ENCODE peak calls at places on chromosomes 4 and X, in ten cellular contexts. C is Calu3, A is GM13977, D is choroid plexus epithelial cell, Q is AG09309, Z is ovary, R is mesothelial cell of epicardium, J is WERI-Rb-1, N is A549, P is lower leg skin. M is an unnamed sample.

GRCh38 chr4:46274717-46275116 is 115.2 kb downstream of the GABRA2 start:
- DNase-seq in C (no peak), A (no peak), D (peak; percentile 12), Q (no peak), Z (no peak), R (no peak), J (no peak), N (no peak), P (no peak), M (no peak)

GRCh38 chr4:19327364-19327763 is 924.3 kb upstream of the SLIT2 start:
- DNase-seq in C (no peak), A (no peak), D (peak; percentile 56), Q (peak; percentile 18), Z (no peak), R (no peak), J (no peak), N (no peak), P (no peak), M (no peak)

GRCh38 chrX:134949271-134949670 is 41.5 kb upstream of the SMIM10 start:
- DNase-seq in C (peak; percentile 2), A (no peak), D (peak; percentile 46), Q (no peak), Z (no peak), R (no peak), J (no peak), N (peak; percentile 67), P (no peak), M (no peak)

GRCh38 chr4:182923376-182923775 is 6.2 kb upstream of the DCTD start:
- DNase-seq in C (no peak), A (no peak), D (peak; percentile 29), Q (no peak), Z (no peak), R (no peak), J (no peak), N (no peak), P (no peak), M (no peak)

GRCh38 chrX:102739642-102740041 is 19.1 kb downstream of the GPRASP3 start:
- DNase-seq in C (no peak), A (no peak), D (peak; percentile 57), Q (no peak), Z (no peak), R (peak; percentile 41), J (no peak), N (no peak), P (no peak), M (no peak)

GRCh38 chr4:117010695-117011094 is 74.7 kb downstream of the TRAM1L1 start:
- DNase-seq in C (no peak), A (no peak), D (no peak), Q (no peak), Z (no peak), R (no peak), J (no peak), N (no peak), P (no peak), M (no peak)

GRCh38 chr4:2820216-2820982 is 23.2 kb upstream of the ADD1 start:
- DNase-seq in C (no peak), A (no peak), D (no peak), Q (no peak), Z (no peak), R (no peak), J (no peak), N (no peak), P (no peak), M (no peak)

GRCh38 chr4:36255575-36255974 is 11.3 kb upstream of the ARAP2 start:
- DNase-seq in C (no peak), A (peak; percentile 32), D (no peak), Q (no peak), Z (no peak), R (no peak), J (no peak), N (no peak), P (no peak), M (no peak)

GRCh38 chr4:165440415-165440882 is 61.6 kb downstream of the CPE start:
- DNase-seq in C (peak; percentile 10), A (no peak), D (peak; percentile 82), Q (no peak), Z (no peak), R (no peak), J (no peak), N (peak; percentile 4), P (no peak), M (no peak)

GRCh38 chrX:11137543-11138139 is 26.5 kb downstream of the HCCS start:
- DNase-seq in C (peak; percentile 4), A (peak; percentile 59), D (peak; percentile 60), Q (peak; percentile 45), Z (no peak), R (no peak), J (no peak), N (peak; percentile 23), P (no peak), M (no peak)

GRCh38 chrX:139106111-139106510 is 394.6 kb upstream of the FGF13 start:
- DNase-seq in C (no peak), A (no peak), D (no peak), Q (no peak), Z (no peak), R (no peak), J (no peak), N (no peak), P (no peak), M (no peak)

GRCh38 chrX:120365320-120365719 is 3.4 kb downstream of the ATP1B4 start:
- DNase-seq in C (peak; percentile 63), A (peak; percentile 11), D (peak; percentile 23), Q (no peak), Z (peak; percentile 31), R (peak; percentile 40), J (peak; percentile 56), N (peak; percentile 10), P (no peak), M (no peak)

GRCh38 chrX:53261573-53261972 is 19.8 kb downstream of the IQSEC2 start:
- DNase-seq in C (no peak), A (no peak), D (no peak), Q (no peak), Z (no peak), R (no peak), J (no peak), N (no peak), P (no peak), M (no peak)

GRCh38 chrX:63514575-63514967 is 163.4 kb upstream of the SPIN4 start:
- DNase-seq in C (no peak), A (no peak), D (peak; percentile 5), Q (no peak), Z (no peak), R (no peak), J (no peak), N (no peak), P (no peak), M (no peak)

GRCh38 chrX:136306182-136306581 is 5.4 kb downstream of the ADGRG4 start:
- DNase-seq in C (no peak), A (no peak), D (no peak), Q (no peak), Z (no peak), R (no peak), J (no peak), N (no peak), P (no peak), M (no peak)

GRCh38 chrX:125651426-125651825 is 331.8 kb downstream of the TEX13C start:
- DNase-seq in C (no peak), A (no peak), D (no peak), Q (no peak), Z (no peak), R (no peak), J (no peak), N (no peak), P (no peak), M (no peak)

DNA sequence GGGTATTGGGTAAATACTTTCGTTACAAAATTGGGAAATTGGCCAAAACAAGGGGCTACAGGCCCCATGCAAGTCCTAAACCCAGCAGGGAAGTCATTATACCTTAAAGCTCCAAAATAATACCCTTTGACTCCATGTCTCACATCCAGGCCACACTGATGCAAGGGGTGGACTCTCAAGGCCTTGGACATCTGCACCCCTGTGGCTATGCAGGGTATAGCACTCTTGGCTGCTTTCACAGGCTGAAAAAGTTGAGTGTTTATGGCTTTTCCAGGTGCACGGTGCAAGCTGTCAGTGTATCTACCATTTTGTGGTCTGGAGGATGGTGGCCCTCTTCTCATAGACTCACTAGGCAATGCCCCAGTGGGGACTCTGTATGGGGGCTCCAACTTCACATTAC is 326.5 kb downstream of the TEX13C start:
- DNase-seq in C (no peak), A (no peak), D (no peak), Q (no peak), Z (no peak), R (no peak), J (peak; percentile 13), N (peak; percentile 6), P (no peak), M (no peak)
- TF ChIP-seq CTCF in C (no peak), A (peak; percentile 43), D (no peak), Q (no peak), Z (no peak), R (peak; percentile 26), J (peak; percentile 55), N (no peak), P (no peak), M (peak; percentile 53)

GRCh38 chr4:38570647-38571326 is 93.2 kb upstream of the KLF3 start:
- DNase-seq in C (no peak), A (no peak), D (no peak), Q (no peak), Z (no peak), R (no peak), J (no peak), N (no peak), P (no peak), M (no peak)
- TF ChIP-seq CTCF in C (no peak), A (no peak), D (no peak), Q (no peak), Z (no peak), R (no peak), J (no peak), N (no peak), P (no peak), M (no peak)

DNA sequence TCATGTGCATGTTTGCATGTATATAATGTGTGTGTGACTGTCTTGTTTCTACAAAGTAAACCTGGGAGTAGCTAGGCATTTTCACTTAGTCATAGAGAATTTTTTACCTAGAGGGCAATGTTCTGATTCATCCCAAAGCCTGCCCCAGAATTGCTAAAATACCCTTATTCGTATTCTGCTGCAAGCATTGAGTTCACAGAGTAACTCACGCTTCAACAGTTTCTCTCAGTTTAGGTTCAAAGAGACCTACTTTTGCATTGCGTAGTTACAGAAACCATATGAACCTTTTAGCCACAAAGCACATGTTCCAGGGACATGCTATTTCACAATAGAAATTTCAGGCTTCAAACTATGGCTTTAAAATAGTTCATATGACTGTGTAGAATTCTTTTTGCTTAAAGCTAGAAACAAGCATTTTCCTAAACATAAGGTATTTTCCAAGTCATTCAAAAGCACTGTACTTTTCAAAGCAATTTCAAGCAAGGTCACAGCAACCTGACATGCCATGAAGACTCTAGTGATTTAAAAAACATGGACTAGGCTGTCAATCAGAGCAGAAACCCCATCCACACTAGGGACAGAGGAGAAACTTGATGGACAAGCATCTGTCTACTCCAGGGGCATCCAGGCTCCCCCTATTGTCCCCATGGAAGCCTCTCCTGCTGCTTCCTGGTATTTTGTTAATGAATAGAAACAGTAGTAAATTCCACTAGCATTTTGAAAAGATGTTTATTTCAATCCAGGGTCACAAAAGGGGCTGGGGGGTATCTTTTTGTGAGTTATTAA is 81.5 kb upstream of the MAPK10 start:
- DNase-seq in C (no peak), A (peak; percentile 28), D (peak; percentile 28), Q (no peak), Z (no peak), R (no peak), J (no peak), N (peak; percentile 69), P (no peak), M (no peak)
- TF ChIP-seq CTCF in C (no peak), A (no peak), D (no peak), Q (no peak), Z (no peak), R (no peak), J (no peak), N (peak; percentile 10), P (no peak), M (no peak)

GRCh38 chr4:156593464-156593863 is 378.1 kb downstream of the PDGFC start:
- DNase-seq in C (no peak), A (no peak), D (peak; percentile 50), Q (no peak), Z (no peak), R (no peak), J (no peak), N (no peak), P (no peak), M (no peak)
- TF ChIP-seq CTCF in C (no peak), A (no peak), D (peak; percentile 33), Q (peak; percentile 15), Z (no peak), R (peak; percentile 15), J (no peak), N (no peak), P (no peak), M (no peak)